ENCODE peak calls at places on chromosomes 7 and 10, in four cellular contexts. I is fibroblast of lung, R is body of pancreas, F is astrocyte of the spinal cord. S is an unnamed sample.

GRCh38 chr10:89215511-89215910 is 8.4 kb upstream of the CH25H start:
- DNase-seq in I (no peak), R (no peak), F (no peak), S (no peak)

GRCh38 chr10:51700228-51700835 is 937 bp upstream of the CSTF2T start:
- DNase-seq in I (peak), R (peak), F (peak), S (no peak)

GRCh38 chr7:107025449-107026103 is 18.9 kb upstream of the PRKAR2B start:
- DNase-seq in I (peak), R (no peak), F (no peak), S (no peak)

GRCh38 chr7:13920053-13920697 is 69.3 kb downstream of the ETV1 start:
- DNase-seq in I (peak), R (no peak), F (peak), S (peak)

GRCh38 chr10:114915294-114915693 is 22.7 kb upstream of the TRUB1 start:
- DNase-seq in I (no peak), R (no peak), F (no peak), S (no peak)

GRCh38 chr7:108067844-108068243 is 62.3 kb downstream of the LAMB4 start:
- DNase-seq in I (no peak), R (no peak), F (no peak), S (no peak)

GRCh38 chr7:140778568-140778967 is 82.1 kb downstream of the NDUFB2 start:
- DNase-seq in I (no peak), R (no peak), F (no peak), S (no peak)

GRCh38 chr10:118969014-118969413 is 60.5 kb upstream of the NANOS1 start:
- DNase-seq in I (no peak), R (no peak), F (no peak), S (no peak)

GRCh38 chr7:45601094-45601493 is 26.9 kb downstream of the ADCY1 start:
- DNase-seq in I (no peak), R (peak), F (no peak), S (no peak)

GRCh38 chr10:21497177-21497807 is 28.2 kb downstream of the SKIDA1 start:
- DNase-seq in I (peak), R (peak), F (peak), S (no peak)

GRCh38 chr10:70677620-70678249 is 5.4 kb downstream of the ADAMTS14 start:
- DNase-seq in I (no peak), R (no peak), F (no peak), S (no peak)

GRCh38 chr10:32911285-32912016 is 46.6 kb downstream of the ITGB1 start:
- DNase-seq in I (no peak), R (no peak), F (no peak), S (no peak)

GRCh38 chr10:12262278-12262981 is 66.4 kb downstream of the CDC123 start:
- DNase-seq in I (no peak), R (no peak), F (no peak), S (no peak)

GRCh38 chr7:40572810-40573470 is 438.1 kb downstream of the SUGCT start:
- DNase-seq in I (peak), R (no peak), F (peak), S (no peak)

GRCh38 chr10:118213456-118213855 is 128.7 kb downstream of the FAM204A start:
- DNase-seq in I (no peak), R (no peak), F (no peak), S (no peak)

GRCh38 chr10:73000973-73001372 is 46.4 kb upstream of the PLA2G12B start:
- DNase-seq in I (no peak), R (no peak), F (no peak), S (no peak)

GRCh38 chr10:9824546-9825164 is 1193.0 kb upstream of the CELF2 start:
- DNase-seq in I (no peak), R (peak), F (no peak), S (no peak)

GRCh38 chr10:15120523-15120922 is 23.4 kb downstream of the RPP38 start:
- DNase-seq in I (peak), R (no peak), F (peak), S (no peak)

GRCh38 chr10:100186813-100187212 is 984 bp upstream of the ERLIN1 start:
- DNase-seq in I (no peak), R (no peak), F (no peak), S (no peak)

GRCh38 chr10:84237199-84238051 is 3.9 kb downstream of the LRIT1 start:
- DNase-seq in I (no peak), R (no peak), F (no peak), S (no peak)
- TF ChIP-seq CTCF in I (no peak), R (no peak), F (no peak), S (peak)

GRCh38 chr7:4838626-4839334 is 23.1 kb downstream of the PAPOLB start:
- DNase-seq in I (no peak), R (no peak), F (no peak), S (no peak)
- H3K4me3 ChIP-seq in I (no peak), R (no peak), F (no peak), S (no peak)

DNA sequence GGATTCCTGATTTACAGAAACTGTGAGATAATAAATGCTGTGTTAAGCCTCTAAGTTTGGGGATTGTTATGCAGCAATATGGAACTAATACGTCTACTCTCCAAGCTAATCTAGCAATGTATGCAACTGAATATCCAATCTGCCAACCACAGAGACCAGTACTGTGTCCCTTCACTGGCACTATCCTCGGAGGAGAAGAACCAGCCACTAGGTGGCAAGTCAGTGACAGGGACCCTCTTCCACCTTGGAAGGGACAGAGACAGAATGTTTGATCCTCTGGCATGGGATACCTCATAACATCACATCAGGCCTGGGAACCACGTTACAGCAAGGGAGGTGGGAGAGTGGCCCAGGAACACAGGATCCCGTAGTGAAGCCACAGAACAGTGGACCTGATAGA is 96.4 kb downstream of the CREM start:
- DNase-seq in I (no peak), R (no peak), F (no peak), S (no peak)
- TF ChIP-seq CTCF in I (no peak), R (no peak), F (no peak), S (peak)

GRCh38 chr7:122316467-122317394 is 12.2 kb upstream of the FEZF1 start:
- DNase-seq in I (no peak), R (peak), F (no peak), S (no peak)
- H3K4me3 ChIP-seq in I (no peak), R (no peak), F (no peak), S (no peak)

DNA sequence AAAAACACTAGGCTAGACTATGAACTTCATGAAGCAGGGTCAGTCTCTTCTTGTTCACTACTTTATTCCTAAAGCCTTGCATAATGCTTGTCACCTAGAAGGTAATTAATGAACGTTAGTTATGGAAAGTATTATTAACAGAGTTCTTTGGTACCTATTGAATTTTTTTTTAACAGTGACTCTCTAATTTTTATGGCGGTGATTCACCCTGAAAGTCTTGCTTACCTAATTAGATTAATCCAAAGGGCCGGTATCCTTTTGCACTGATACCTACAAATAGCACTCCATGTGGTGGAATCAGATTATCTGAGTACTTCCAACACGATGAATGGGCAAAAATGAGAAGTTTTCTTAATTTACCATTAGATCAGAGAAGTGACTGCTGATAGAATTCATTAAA is 31.7 kb downstream of the STAM start:
- DNase-seq in I (peak), R (no peak), F (no peak), S (no peak)
- TF ChIP-seq CTCF in I (no peak), R (no peak), F (no peak), S (no peak)

S was measured in HFF-Myc.